ENCODE peak calls at places on chromosomes 16 and 17, in four cellular contexts. One of them, this sample, is unnamed.

GRCh38 chr17:51764387-51764971 is 394.0 kb downstream of the CA10 start:
- DNase-seq in GM12878: peak
- DNase-seq in K562: peak
- DNase-seq in HL-60: peak
- DNase-seq in this sample: peak

GRCh38 chr17:34820166-34820920 is 140.9 kb downstream of the CCT6B start:
- DNase-seq in GM12878: no peak
- DNase-seq in K562: no peak
- DNase-seq in HL-60: no peak
- DNase-seq in this sample: no peak

GRCh38 chr16:14003119-14003570 is 68.0 kb upstream of the MRTFB start:
- DNase-seq in GM12878: no peak
- DNase-seq in K562: peak
- DNase-seq in HL-60: peak
- DNase-seq in this sample: no peak

GRCh38 chr17:75315541-75316243 is 26.5 kb upstream of the SLC25A19 start:
- DNase-seq in GM12878: no peak
- DNase-seq in K562: no peak
- DNase-seq in HL-60: no peak
- DNase-seq in this sample: peak

GRCh38 chr17:69854381-69854780 is 220.6 kb upstream of the KCNJ16 start:
- DNase-seq in GM12878: no peak
- DNase-seq in K562: no peak
- DNase-seq in HL-60: no peak
- DNase-seq in this sample: no peak

GRCh38 chr17:42675984-42676423 is 790 bp downstream of the PLEKHH3 start:
- DNase-seq in GM12878: no peak
- DNase-seq in K562: peak
- DNase-seq in HL-60: no peak
- DNase-seq in this sample: no peak

GRCh38 chr16:88651276-88651988 is 579 bp upstream of the CYBA start:
- DNase-seq in GM12878: peak
- DNase-seq in K562: peak
- DNase-seq in HL-60: no peak
- DNase-seq in this sample: peak

GRCh38 chr17:65627892-65628622 is 66.6 kb upstream of the AXIN2 start:
- DNase-seq in GM12878: no peak
- DNase-seq in K562: no peak
- DNase-seq in HL-60: no peak
- DNase-seq in this sample: no peak

GRCh38 chr16:53896711-53897110 is 192.8 kb downstream of the FTO start:
- DNase-seq in GM12878: no peak
- DNase-seq in K562: no peak
- DNase-seq in HL-60: no peak
- DNase-seq in this sample: no peak

GRCh38 chr17:69732272-69732671 is 317.8 kb downstream of the MAP2K6 start:
- DNase-seq in GM12878: no peak
- DNase-seq in K562: no peak
- DNase-seq in HL-60: no peak
- DNase-seq in this sample: no peak

GRCh38 chr16:78775161-78775561 is 675.7 kb downstream of the WWOX start:
- DNase-seq in GM12878: no peak
- DNase-seq in K562: no peak
- DNase-seq in HL-60: no peak
- DNase-seq in this sample: no peak

GRCh38 chr17:30235386-30236296 is at the start of gene SLC6A4:
- DNase-seq in GM12878: no peak
- DNase-seq in K562: peak
- DNase-seq in HL-60: no peak
- DNase-seq in this sample: no peak

GRCh38 chr16:588639-588888 is 1.3 kb upstream of the RAB40C start:
- DNase-seq in GM12878: no peak
- DNase-seq in K562: peak
- DNase-seq in HL-60: peak
- DNase-seq in this sample: no peak

GRCh38 chr17:34254146-34254545 is 939 bp upstream of the CCL2 start:
- DNase-seq in GM12878: no peak
- DNase-seq in K562: no peak
- DNase-seq in HL-60: no peak
- DNase-seq in this sample: no peak

GRCh38 chr17:792277-792676 is 10.1 kb downstream of the MRM3 start:
- DNase-seq in GM12878: no peak
- DNase-seq in K562: no peak
- DNase-seq in HL-60: no peak
- DNase-seq in this sample: no peak

GRCh38 chr16:50372611-50373344 is 4.0 kb upstream of the BRD7 start:
- DNase-seq in GM12878: no peak
- DNase-seq in K562: no peak
- DNase-seq in HL-60: no peak
- DNase-seq in this sample: no peak

GRCh38 chr16:89166696-89167424 is 4.7 kb upstream of the CDH15 start:
- DNase-seq in GM12878: no peak
- DNase-seq in K562: peak
- DNase-seq in HL-60: no peak
- DNase-seq in this sample: no peak

GRCh38 chr17:81428121-81428515 is 32.9 kb downstream of the BAHCC1 start:
- DNase-seq in GM12878: no peak
- DNase-seq in K562: no peak
- DNase-seq in HL-60: peak
- DNase-seq in this sample: no peak

GRCh38 chr17:3963214-3964201 is 729 bp downstream of the ATP2A3 start:
- DNase-seq in GM12878: no peak
- DNase-seq in K562: peak
- DNase-seq in HL-60: no peak
- DNase-seq in this sample: peak

GRCh38 chr17:66644311-66644710 is 190.6 kb upstream of the CACNG5 start:
- DNase-seq in GM12878: no peak
- DNase-seq in K562: no peak
- DNase-seq in HL-60: no peak
- DNase-seq in this sample: no peak

GRCh38 chr16:82020051-82020450 is 8.8 kb upstream of the SDR42E1 start:
- DNase-seq in GM12878: no peak
- DNase-seq in K562: no peak
- DNase-seq in HL-60: no peak
- DNase-seq in this sample: no peak

GRCh38 chr17:83119987-83120864 is 40.8 kb downstream of the METRNL start:
- DNase-seq in GM12878: peak
- DNase-seq in K562: no peak
- DNase-seq in HL-60: peak
- DNase-seq in this sample: peak

GRCh38 chr17:29929006-29929543 is 953 bp downstream of the SSH2 start:
- DNase-seq in GM12878: no peak
- DNase-seq in K562: peak
- DNase-seq in HL-60: no peak
- DNase-seq in this sample: no peak

GRCh38 chr16:30369938-30370443 is 303 bp downstream of the TBC1D10B start:
- DNase-seq in GM12878: no peak
- DNase-seq in K562: peak
- DNase-seq in HL-60: no peak
- DNase-seq in this sample: peak

GRCh38 chr16:81405702-81406113 is 38.9 kb upstream of the CMIP start:
- DNase-seq in GM12878: no peak
- DNase-seq in K562: peak
- DNase-seq in HL-60: no peak
- DNase-seq in this sample: no peak

GRCh38 chr16:14364386-14365199 is 265.5 kb downstream of the PARN start:
- DNase-seq in GM12878: no peak
- DNase-seq in K562: peak
- DNase-seq in HL-60: no peak
- DNase-seq in this sample: no peak

GRCh38 chr17:5000237-5000639 is 2.5 kb downstream of the KIF1C start:
- DNase-seq in GM12878: no peak
- DNase-seq in K562: no peak
- DNase-seq in HL-60: no peak
- DNase-seq in this sample: no peak

GRCh38 chr17:78748730-78749317 is 33.2 kb downstream of the CYTH1 start:
- DNase-seq in GM12878: peak
- DNase-seq in K562: no peak
- DNase-seq in HL-60: peak
- DNase-seq in this sample: no peak

GRCh38 chr17:7839890-7840260 is 5.9 kb downstream of the KDM6B start:
- DNase-seq in GM12878: no peak
- DNase-seq in K562: no peak
- DNase-seq in HL-60: no peak
- DNase-seq in this sample: no peak
- TF ChIP-seq SPI1 in GM12878: no peak
- TF ChIP-seq SPI1 in K562: no peak
- TF ChIP-seq SPI1 in HL-60: no peak
- TF ChIP-seq SPI1 in this sample: no peak

DNA sequence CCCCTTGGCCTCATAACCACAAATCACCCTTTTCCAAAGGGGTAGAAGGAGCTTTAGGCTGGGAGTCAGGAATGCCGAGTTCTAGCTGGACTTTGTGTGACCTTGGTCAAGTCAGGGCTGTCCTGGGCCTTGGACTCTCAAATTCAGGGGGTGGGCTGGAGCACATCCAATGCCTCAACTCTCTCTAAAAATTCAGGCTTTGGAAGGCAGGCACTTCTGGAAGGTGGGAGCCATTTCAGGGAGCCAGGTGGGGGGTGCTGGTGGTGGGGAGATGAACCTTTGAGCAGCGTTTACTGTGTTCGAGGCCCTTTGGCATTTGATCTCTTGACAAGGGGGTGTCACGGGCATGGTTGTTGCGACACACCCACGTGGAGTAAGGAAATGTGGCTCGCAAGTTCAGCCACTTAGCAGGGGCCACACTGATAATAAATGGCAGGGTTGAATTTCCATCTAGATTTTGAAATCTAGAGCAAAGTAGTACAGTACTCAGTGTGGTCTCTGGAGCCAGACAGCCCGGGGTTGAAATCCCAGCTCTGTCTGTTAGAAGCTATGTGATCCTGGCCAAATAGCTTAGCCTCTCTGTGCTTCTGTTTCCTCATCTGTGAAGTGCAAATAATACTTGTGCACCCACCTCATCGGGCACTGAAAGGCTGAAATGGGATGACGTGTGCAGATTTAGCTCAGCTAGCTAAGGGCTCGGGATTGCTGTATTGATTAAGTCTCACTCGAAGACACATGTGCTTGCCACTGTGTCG is 47.1 kb upstream of the CIBAR2 start:
- DNase-seq in GM12878: no peak
- DNase-seq in K562: no peak
- DNase-seq in HL-60: no peak
- DNase-seq in this sample: no peak
- TF ChIP-seq SPI1 in GM12878: no peak
- TF ChIP-seq SPI1 in K562: no peak
- TF ChIP-seq SPI1 in HL-60: no peak
- TF ChIP-seq SPI1 in this sample: no peak

GRCh38 chr16:72924918-72925630 is 122.9 kb downstream of the ZFHX3 start:
- DNase-seq in GM12878: no peak
- DNase-seq in K562: no peak
- DNase-seq in HL-60: no peak
- DNase-seq in this sample: no peak
- TF ChIP-seq SPI1 in GM12878: no peak
- TF ChIP-seq SPI1 in K562: no peak
- TF ChIP-seq SPI1 in HL-60: no peak
- TF ChIP-seq SPI1 in this sample: no peak

GRCh38 chr17:55336426-55336825 is 71.7 kb downstream of the HLF start:
- DNase-seq in GM12878: no peak
- DNase-seq in K562: no peak
- DNase-seq in HL-60: no peak
- DNase-seq in this sample: no peak
- TF ChIP-seq SPI1 in GM12878: no peak
- TF ChIP-seq SPI1 in K562: no peak
- TF ChIP-seq SPI1 in HL-60: no peak
- TF ChIP-seq SPI1 in this sample: no peak

GRCh38 chr16:86040496-86040895 is 141.5 kb downstream of the IRF8 start:
- DNase-seq in GM12878: no peak
- DNase-seq in K562: no peak
- DNase-seq in HL-60: no peak
- DNase-seq in this sample: no peak
- TF ChIP-seq SPI1 in GM12878: no peak
- TF ChIP-seq SPI1 in K562: no peak
- TF ChIP-seq SPI1 in HL-60: no peak
- TF ChIP-seq SPI1 in this sample: no peak

GRCh38 chr17:50013079-50013478 is 18.1 kb upstream of the DLX3 start:
- DNase-seq in GM12878: no peak
- DNase-seq in K562: no peak
- DNase-seq in HL-60: no peak
- DNase-seq in this sample: no peak

GRCh38 chr17:50009282-50009681 is 14.3 kb upstream of the DLX3 start:
- DNase-seq in GM12878: no peak
- DNase-seq in K562: no peak
- DNase-seq in HL-60: no peak
- DNase-seq in this sample: no peak

GRCh38 chr17:50018909-50019308 is 23.9 kb upstream of the DLX3 start:
- DNase-seq in GM12878: no peak
- DNase-seq in K562: no peak
- DNase-seq in HL-60: no peak
- DNase-seq in this sample: no peak

GRCh38 chr17:50014471-50015088 is 19.6 kb upstream of the DLX3 start:
- DNase-seq in GM12878: no peak
- DNase-seq in K562: no peak
- DNase-seq in HL-60: no peak
- DNase-seq in this sample: no peak

DNA sequence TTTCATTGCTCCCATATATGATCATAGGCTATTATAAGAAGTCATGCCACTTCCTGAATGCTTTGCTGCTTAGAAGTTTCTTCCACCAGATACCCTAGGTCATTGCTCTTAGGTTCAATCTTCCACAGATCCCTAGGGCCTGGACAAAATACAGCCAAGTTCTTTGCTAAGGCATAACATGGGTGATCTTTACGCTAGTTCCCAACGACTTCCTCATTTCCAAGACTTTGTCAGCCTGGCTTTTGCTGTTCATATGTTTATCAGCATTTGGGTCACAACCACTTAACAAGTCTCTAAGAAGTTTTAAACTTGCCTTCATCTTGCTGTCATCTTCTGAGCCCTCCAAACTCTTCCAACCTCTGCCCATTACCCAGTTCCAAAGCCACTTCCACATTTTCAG is 20.1 kb upstream of the DLX3 start:
- DNase-seq in GM12878: no peak
- DNase-seq in K562: no peak
- DNase-seq in HL-60: no peak
- DNase-seq in this sample: no peak
- TF ChIP-seq SPI1 in GM12878: no peak
- TF ChIP-seq SPI1 in K562: peak
- TF ChIP-seq SPI1 in HL-60: peak
- TF ChIP-seq SPI1 in this sample: no peak